ENCODE peak calls at places on chromosomes 4 and X, in four cellular contexts. E is IMR-90, S is GM12878, B is K562. W is an unnamed sample.

GRCh38 chrX:39592776-39593175 is 505.0 kb downstream of the BCOR start:
- DNase-seq in E (no peak), S (no peak), B (no peak), W (no peak)

GRCh38 chr4:53592686-53593641 is 1.7 kb upstream of the LNX1 start:
- DNase-seq in E (no peak), S (no peak), B (peak), W (peak)

GRCh38 chr4:11415409-11416070 is 13.2 kb downstream of the HS3ST1 start:
- DNase-seq in E (no peak), S (no peak), B (no peak), W (no peak)

GRCh38 chrX:41027388-41027787 is 57.9 kb upstream of the USP9X start:
- DNase-seq in E (peak), S (no peak), B (no peak), W (no peak)

GRCh38 chr4:153612878-153613277 is 71.2 kb upstream of the TLR2 start:
- DNase-seq in E (no peak), S (no peak), B (no peak), W (no peak)

GRCh38 chrX:1215123-1215823 is 2.8 kb upstream of the CRLF2 start:
- DNase-seq in E (no peak), S (no peak), B (no peak), W (no peak)

GRCh38 chr4:176545886-176546285 is 226.1 kb downstream of the SPCS3 start:
- DNase-seq in E (peak), S (no peak), B (no peak), W (no peak)

GRCh38 chr4:168769416-168769815 is 240.6 kb downstream of the CBR4 start:
- DNase-seq in E (peak), S (no peak), B (no peak), W (peak)

GRCh38 chrX:139158256-139158655 is 372.3 kb upstream of the F9 start:
- DNase-seq in E (no peak), S (no peak), B (no peak), W (no peak)

GRCh38 chr4:152817331-152817730 is 37.6 kb downstream of the ARFIP1 start:
- DNase-seq in E (peak), S (no peak), B (no peak), W (peak)

DNA sequence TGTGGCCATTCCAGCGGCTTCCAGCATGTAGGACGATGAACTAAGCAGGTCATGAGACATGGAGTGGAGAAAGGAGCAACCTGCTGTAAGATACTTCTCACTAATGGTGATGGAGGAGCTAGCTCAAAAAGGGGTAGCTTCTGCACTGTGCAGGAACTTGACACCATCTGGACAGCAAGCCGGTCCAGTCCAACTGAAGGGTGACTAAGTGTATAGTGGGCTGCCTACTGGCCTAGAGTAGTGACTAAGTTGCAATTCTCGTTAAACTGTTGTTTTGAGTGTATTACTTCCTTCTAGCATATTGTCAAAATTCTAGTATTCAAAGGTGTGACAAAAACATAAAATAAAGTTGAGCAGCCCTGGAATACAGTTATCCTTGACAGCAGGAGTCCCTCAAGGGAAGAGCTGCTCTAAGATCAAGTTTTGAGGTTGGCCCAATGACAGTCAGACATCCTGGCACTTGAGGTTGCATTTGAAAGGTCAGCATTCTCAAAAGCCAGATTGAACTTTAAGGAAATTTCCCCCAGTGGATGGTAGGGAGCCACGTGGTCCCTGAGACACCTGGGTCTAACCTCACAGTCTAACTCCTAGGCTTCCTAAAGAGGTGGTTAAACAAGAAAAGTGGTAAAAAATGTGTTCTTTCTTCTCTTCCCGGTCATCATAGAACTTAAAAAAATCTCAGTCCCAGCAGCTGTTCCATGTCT is 8.0 kb downstream of the CETN2 start:
- DNase-seq in E (peak), S (no peak), B (no peak), W (no peak)
- TF ChIP-seq FOS in E (no peak), S (no peak), B (no peak), W (no peak)

GRCh38 chr4:184934961-184935360 is 83.3 kb upstream of the HELT start:
- DNase-seq in E (no peak), S (no peak), B (no peak), W (no peak)

GRCh38 chr4:184936071-184936470 is 82.2 kb upstream of the HELT start:
- DNase-seq in E (no peak), S (no peak), B (no peak), W (no peak)

GRCh38 chr4:184933311-184933710 is 85.0 kb upstream of the HELT start:
- DNase-seq in E (no peak), S (no peak), B (no peak), W (no peak)

GRCh38 chr4:184932343-184932742 is 85.9 kb upstream of the HELT start:
- DNase-seq in E (no peak), S (no peak), B (no peak), W (no peak)

DNA sequence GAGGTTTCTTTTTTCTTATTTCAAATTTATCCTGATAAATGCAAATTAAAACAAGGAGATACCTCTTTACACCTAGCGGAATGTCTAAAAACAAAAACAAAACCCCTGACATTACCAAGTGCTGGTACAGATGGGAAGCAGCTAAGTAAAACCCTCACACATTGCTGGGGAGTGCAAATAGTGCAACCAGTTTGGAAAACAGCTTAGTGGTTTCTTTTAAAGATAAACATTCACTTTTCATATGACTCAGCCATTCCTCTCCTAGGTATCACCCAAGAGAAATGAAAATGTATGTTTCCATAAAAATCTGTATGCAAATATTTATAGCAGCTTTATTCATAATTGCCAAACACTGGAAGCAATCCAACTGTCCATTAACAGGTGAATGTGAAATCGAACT is 84.1 kb upstream of the HELT start:
- DNase-seq in E (peak), S (no peak), B (no peak), W (no peak)
- TF ChIP-seq FOS in E (no peak), S (no peak), B (no peak), W (no peak)

DNA sequence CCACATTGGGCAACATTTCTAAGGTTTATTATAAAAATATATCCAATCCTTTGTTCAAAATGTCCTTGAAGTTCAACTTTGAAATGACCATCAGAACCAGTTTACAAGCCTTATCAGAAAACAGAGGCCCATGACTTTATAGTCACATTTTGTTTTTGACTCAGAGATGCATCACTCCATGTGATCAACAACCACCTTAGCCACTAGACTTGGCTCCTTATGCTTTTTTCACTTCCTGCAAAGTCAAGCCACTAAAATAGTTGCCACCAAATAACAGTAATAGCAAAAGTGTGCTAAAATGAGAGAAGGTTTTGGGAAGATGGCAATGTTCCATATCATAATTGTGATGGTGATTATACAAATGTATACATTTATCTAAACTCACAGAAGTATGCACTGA is 181.7 kb downstream of the MAML3 start:
- DNase-seq in E (no peak), S (no peak), B (no peak), W (no peak)
- TF ChIP-seq FOS in E (no peak), S (no peak), B (no peak), W (no peak)

DNA sequence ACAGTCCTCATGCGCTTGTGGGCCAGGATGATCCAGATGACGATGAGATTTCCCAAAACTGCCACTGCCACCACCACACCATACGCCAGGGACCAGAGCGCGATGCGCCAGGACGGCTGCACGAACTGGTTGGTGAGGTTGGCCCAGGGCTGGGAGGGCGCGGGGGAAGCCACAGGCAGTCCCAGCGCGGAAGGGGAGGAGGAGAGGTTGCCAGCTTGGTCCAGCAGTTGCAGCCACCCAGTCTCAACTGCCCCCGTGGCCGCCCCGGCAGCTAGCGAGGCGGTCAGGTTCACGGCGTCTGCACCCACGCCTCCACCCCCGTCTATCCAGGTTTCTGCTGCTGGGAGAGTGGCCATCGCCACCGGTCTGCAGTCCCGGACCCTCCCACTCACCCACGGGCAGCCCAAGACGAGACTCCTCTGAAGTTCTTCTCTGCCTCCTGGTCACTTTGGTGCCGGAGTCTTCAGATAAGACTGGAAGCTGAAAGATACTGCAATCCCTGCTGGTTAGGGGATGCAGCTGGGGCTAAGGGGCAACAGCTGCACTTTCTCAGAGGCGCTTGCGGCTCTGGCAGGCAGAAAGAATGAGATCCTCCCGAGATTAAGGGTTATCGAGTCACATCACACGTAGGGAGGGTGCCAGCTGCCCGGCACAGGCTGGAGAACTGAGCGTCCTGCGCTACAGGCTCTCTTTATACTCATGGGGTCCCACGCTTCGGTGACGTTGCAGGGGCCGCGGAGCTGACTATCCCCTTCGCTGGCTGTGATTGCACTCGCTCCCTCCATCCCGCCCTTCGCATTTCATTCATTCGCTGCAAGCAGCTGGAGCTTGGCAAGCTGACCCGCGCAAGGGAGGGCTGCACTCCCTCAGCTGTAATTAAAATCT is at the start of gene TACR3:
- DNase-seq in E (no peak), S (no peak), B (no peak), W (no peak)
- TF ChIP-seq FOS in E (no peak), S (no peak), B (no peak), W (no peak)

DNA sequence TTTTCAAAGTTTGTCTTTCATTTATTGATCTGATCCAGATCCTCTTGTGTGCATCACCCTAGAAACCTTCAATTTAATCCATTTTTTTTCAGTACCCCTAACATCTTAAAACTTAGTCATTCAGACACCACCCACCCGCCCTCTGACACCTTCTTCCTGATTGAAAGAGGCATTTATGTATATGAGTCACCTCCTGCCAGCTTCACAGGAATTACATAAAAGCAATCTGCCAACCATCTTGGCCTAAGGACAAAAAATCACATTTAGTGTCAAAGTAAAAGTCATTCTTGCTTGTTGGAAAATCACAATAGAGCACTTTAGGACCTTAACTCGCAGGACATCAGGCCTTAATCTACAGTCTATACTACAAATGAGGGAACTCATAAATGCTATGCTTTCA is 52.0 kb downstream of the NDST3 start:
- DNase-seq in E (peak), S (no peak), B (no peak), W (peak)
- TF ChIP-seq FOS in E (no peak), S (no peak), B (no peak), W (peak)

GRCh38 chr4:187312299-187312698 is 588.6 kb upstream of the FAT1 start:
- DNase-seq in E (no peak), S (no peak), B (no peak), W (no peak)

GRCh38 chr4:187302456-187302855 is 578.8 kb upstream of the FAT1 start:
- DNase-seq in E (peak), S (no peak), B (no peak), W (no peak)

GRCh38 chr4:187304131-187304530 is 580.5 kb upstream of the FAT1 start:
- DNase-seq in E (no peak), S (no peak), B (no peak), W (no peak)

GRCh38 chr4:187309456-187309855 is 585.8 kb upstream of the FAT1 start:
- DNase-seq in E (peak), S (no peak), B (no peak), W (no peak)

GRCh38 chr4:187307131-187307530 is 583.5 kb upstream of the FAT1 start:
- DNase-seq in E (peak), S (no peak), B (no peak), W (no peak)
- TF ChIP-seq FOS in E (no peak), S (no peak), B (no peak), W (no peak)

GRCh38 chr4:184450045-184450444 is 24.3 kb downstream of the IRF2 start:
- DNase-seq in E (peak), S (no peak), B (no peak), W (peak)
- TF ChIP-seq FOS in E (peak), S (no peak), B (no peak), W (peak)